ENCODE peak calls at places on chromosomes 6 and 20, in nine cellular contexts. E, O, W, Z, P, B, S, U and T are unnamed samples.

GRCh38 chr6:139550361-139550760 is 175.9 kb upstream of the CITED2 start:
- DNase-seq in E (no peak), O (no peak), W (no peak), Z (no peak), P (no peak), B (peak; percentile 29), S (no peak), U (no peak), T (no peak)

GRCh38 chr20:63273635-63274380 is 1.2 kb downstream of the ARFGAP1 start:
- DNase-seq in E (peak; percentile 97), O (peak; percentile 38), W (no peak), Z (no peak), P (peak; percentile 82), B (no peak), S (peak; percentile 71), U (no peak), T (no peak)

GRCh38 chr6:111721677-111722219 is 116.1 kb upstream of the TRAF3IP2 start:
- DNase-seq in E (peak; percentile 52), O (peak; percentile 20), W (no peak), Z (no peak), P (peak; percentile 15), B (no peak), S (peak; percentile 36), U (no peak), T (no peak)

GRCh38 chr6:12288844-12289654 is 1.1 kb upstream of the EDN1 start:
- DNase-seq in E (peak; percentile 82), O (peak; percentile 82), W (no peak), Z (peak; percentile 39), P (peak; percentile 75), B (no peak), S (peak; percentile 76), U (peak; percentile 31), T (no peak)

GRCh38 chr6:106056738-106057390 is 29.3 kb upstream of the PRDM1 start:
- DNase-seq in E (no peak), O (no peak), W (no peak), Z (no peak), P (no peak), B (peak; percentile 8), S (no peak), U (peak; percentile 75), T (no peak)

GRCh38 chr20:1001981-1002681 is at the start of gene RSPO4:
- DNase-seq in E (no peak), O (no peak), W (no peak), Z (peak; percentile 25), P (peak; percentile 46), B (no peak), S (no peak), U (peak; percentile 46), T (no peak)

GRCh38 chr6:122620902-122621301 is 10.7 kb downstream of the PKIB start:
- DNase-seq in E (peak; percentile 61), O (peak; percentile 1), W (no peak), Z (no peak), P (peak; percentile 41), B (no peak), S (peak; percentile 55), U (no peak), T (no peak)

GRCh38 chr20:14632906-14633305 is 295.5 kb upstream of the FLRT3 start:
- DNase-seq in E (no peak), O (no peak), W (no peak), Z (no peak), P (no peak), B (no peak), S (no peak), U (no peak), T (no peak)

GRCh38 chr6:81295310-81295709 is 457.2 kb downstream of the TENT5A start:
- DNase-seq in E (no peak), O (no peak), W (no peak), Z (no peak), P (no peak), B (no peak), S (no peak), U (no peak), T (no peak)

GRCh38 chr20:52321396-52321795 is 129.8 kb upstream of the ZFP64 start:
- DNase-seq in E (no peak), O (no peak), W (no peak), Z (no peak), P (no peak), B (no peak), S (no peak), U (no peak), T (no peak)

GRCh38 chr6:7034055-7034454 is 73.7 kb upstream of the RREB1 start:
- DNase-seq in E (no peak), O (no peak), W (no peak), Z (no peak), P (no peak), B (no peak), S (no peak), U (no peak), T (no peak)

GRCh38 chr20:46992640-46993035 is 98.0 kb downstream of the EYA2 start:
- DNase-seq in E (no peak), O (no peak), W (no peak), Z (no peak), P (no peak), B (no peak), S (no peak), U (no peak), T (no peak)

GRCh38 chr6:6788394-6789020 is 200.0 kb downstream of the LY86 start:
- DNase-seq in E (peak; percentile 10), O (peak; percentile 6), W (no peak), Z (no peak), P (no peak), B (no peak), S (no peak), U (peak; percentile 7), T (no peak)

GRCh38 chr20:36606171-36607116 is 865 bp downstream of the RAB5IF start:
- DNase-seq in E (peak; percentile 50), O (peak; percentile 61), W (no peak), Z (no peak), P (peak; percentile 34), B (no peak), S (peak; percentile 9), U (no peak), T (no peak)

GRCh38 chr20:22374066-22374465 is 210.3 kb downstream of the FOXA2 start:
- DNase-seq in E (no peak), O (no peak), W (no peak), Z (no peak), P (peak; percentile 47), B (peak; percentile 90), S (no peak), U (peak; percentile 18), T (no peak)

GRCh38 chr6:33609444-33610034 is 11.6 kb upstream of the ITPR3 start:
- DNase-seq in E (peak; percentile 95), O (no peak), W (no peak), Z (no peak), P (no peak), B (no peak), S (peak; percentile 59), U (no peak), T (no peak)

GRCh38 chr6:3744211-3744900 is 7.2 kb downstream of the PXDC1 start:
- DNase-seq in E (peak; percentile 26), O (no peak), W (no peak), Z (no peak), P (no peak), B (peak; percentile 21), S (no peak), U (no peak), T (no peak)

GRCh38 chr6:39189915-39190544 is 39.2 kb downstream of the KCNK5 start:
- DNase-seq in E (peak; percentile 52), O (peak; percentile 49), W (no peak), Z (peak; percentile 34), P (no peak), B (peak; percentile 24), S (no peak), U (no peak), T (no peak)

GRCh38 chr6:34288581-34288980 is 39.8 kb upstream of the SMIM29 start:
- DNase-seq in E (no peak), O (no peak), W (no peak), Z (no peak), P (no peak), B (no peak), S (no peak), U (no peak), T (no peak)

GRCh38 chr6:100454571-100455229 is 10.0 kb downstream of the SIM1 start:
- DNase-seq in E (no peak), O (no peak), W (no peak), Z (no peak), P (no peak), B (no peak), S (peak; percentile 51), U (no peak), T (no peak)

GRCh38 chr6:99467509-99468106 is 42.5 kb upstream of the PNISR start:
- DNase-seq in E (peak; percentile 59), O (peak; percentile 13), W (peak; percentile 56), Z (no peak), P (peak; percentile 43), B (peak; percentile 15), S (peak; percentile 18), U (peak; percentile 17), T (no peak)

GRCh38 chr20:40562031-40562430 is 127.0 kb downstream of the MAFB start:
- DNase-seq in E (peak; percentile 14), O (peak; percentile 19), W (no peak), Z (no peak), P (peak; percentile 47), B (no peak), S (peak; percentile 53), U (no peak), T (no peak)

GRCh38 chr20:7031222-7031621 is 263.7 kb downstream of the BMP2 start:
- DNase-seq in E (peak; percentile 1), O (no peak), W (no peak), Z (no peak), P (no peak), B (no peak), S (peak; percentile 5), U (no peak), T (no peak)

GRCh38 chr6:134347916-134348805 is 30.2 kb upstream of the SGK1 start:
- DNase-seq in E (peak; percentile 93), O (no peak), W (no peak), Z (no peak), P (no peak), B (no peak), S (peak; percentile 99), U (no peak), T (no peak)

GRCh38 chr6:116158641-116159040 is 32.7 kb upstream of the COL10A1 start:
- DNase-seq in E (peak; percentile 72), O (no peak), W (no peak), Z (no peak), P (no peak), B (no peak), S (peak; percentile 49), U (no peak), T (no peak)

GRCh38 chr20:17481661-17482060 is 49.5 kb downstream of the BFSP1 start:
- DNase-seq in E (no peak), O (no peak), W (no peak), Z (no peak), P (no peak), B (no peak), S (no peak), U (no peak), T (peak; percentile 63)

GRCh38 chr6:106256201-106256968 is 69.2 kb downstream of the ATG5 start:
- DNase-seq in E (peak; percentile 87), O (peak; percentile 18), W (no peak), Z (no peak), P (no peak), B (no peak), S (peak; percentile 58), U (no peak), T (no peak)

GRCh38 chr6:109296305-109296915 is 85.9 kb downstream of the CD164 start:
- DNase-seq in E (peak; percentile 4), O (peak; percentile 12), W (peak; percentile 64), Z (no peak), P (no peak), B (peak; percentile 55), S (no peak), U (peak; percentile 5), T (no peak)

GRCh38 chr20:33687370-33687915 is 1.3 kb upstream of the E2F1 start:
- DNase-seq in E (peak; percentile 73), O (no peak), W (no peak), Z (no peak), P (no peak), B (no peak), S (no peak), U (no peak), T (no peak)

GRCh38 chr20:1761116-1761515 is 103.5 kb upstream of the SIRPG start:
- DNase-seq in E (peak; percentile 90), O (peak; percentile 49), W (no peak), Z (no peak), P (peak; percentile 87), B (no peak), S (peak; percentile 41), U (no peak), T (no peak)